ENCODE peak calls at places on chromosomes 6 and 20, in five cellular contexts. N, Q, B, D and O are unnamed samples.

GRCh38 chr6:170147832-170148708 is 142.8 kb downstream of the DLL1 start:
- DNase-seq in D (peak; percentile 61), N (no peak), Q (no peak), B (peak; percentile 29), O (no peak)

GRCh38 chr20:41110930-41111577 is 26.3 kb upstream of the PLCG1 start:
- DNase-seq in Q (no peak), B (no peak), D (no peak), N (no peak), O (no peak)

GRCh38 chr6:436308-437041 is 44.9 kb downstream of the IRF4 start:
- DNase-seq in N (no peak), Q (peak; percentile 72), B (no peak), D (no peak), O (no peak)

GRCh38 chr6:50143011-50143719 is 93.4 kb upstream of the DEFB112 start:
- DNase-seq in N (no peak), Q (no peak), D (no peak), B (no peak), O (no peak)

GRCh38 chr20:1456300-1456699 is 10.3 kb downstream of the NSFL1C start:
- DNase-seq in B (no peak), D (no peak), N (no peak), Q (peak; percentile 43), O (peak; percentile 60)

GRCh38 chr20:12058201-12058600 is 140.5 kb downstream of the BTBD3 start:
- DNase-seq in B (no peak), N (no peak), D (no peak), Q (no peak), O (peak; percentile 76)

GRCh38 chr6:167979436-167980090 is 17.9 kb upstream of the KIF25 start:
- DNase-seq in N (no peak), B (no peak), D (no peak), Q (no peak), O (no peak)

GRCh38 chr6:157965387-157965786 is 16.3 kb upstream of the SYNJ2 start:
- DNase-seq in B (no peak), Q (no peak), N (no peak), D (no peak), O (no peak)

GRCh38 chr6:36479256-36479655 is 36.5 kb downstream of the KCTD20 start:
- DNase-seq in N (no peak), Q (no peak), B (no peak), D (no peak), O (peak; percentile 70)

GRCh38 chr20:17210983-17211382 is 15.9 kb upstream of the PCSK2 start:
- DNase-seq in N (no peak), Q (no peak), D (no peak), B (no peak), O (no peak)

GRCh38 chr6:170073846-170074245 is 217.0 kb downstream of the DLL1 start:
- DNase-seq in D (peak; percentile 5), N (no peak), B (no peak), Q (no peak), O (no peak)

GRCh38 chr6:107716688-107717089 is 107.4 kb downstream of the SCML4 start:
- DNase-seq in Q (no peak), B (peak; percentile 40), D (peak; percentile 50), N (peak; percentile 59), O (peak; percentile 55)